ENCODE peak calls at places on chromosomes 1 and 21, in four cellular contexts. O is lower lobe of right lung, A is lung, M is tibial artery. S is an unnamed sample. For H3K4me1 and H3K36me3, the result is how much of the 10 kb centered on the place peaks cover.

GRCh38 chr1:48889088-48889487 is 112.4 kb upstream of the BEND5 start:
- DNase-seq in M (no peak), O (no peak), A (no peak), S (no peak)

GRCh38 chr1:181430015-181430657 is 53.2 kb upstream of the CACNA1E start:
- DNase-seq in O (no peak), M (no peak), A (no peak), S (no peak)

GRCh38 chr1:202237052-202237451 is 43.5 kb downstream of the LGR6 start:
- DNase-seq in O (no peak), A (no peak), M (peak), S (no peak)

GRCh38 chr1:171627020-171627419 is 5.0 kb downstream of the MYOCOS start:
- DNase-seq in M (no peak), O (no peak), A (no peak), S (no peak)

GRCh38 chr1:226809785-226810571 is 60.4 kb upstream of the PSEN2 start:
- DNase-seq in A (no peak), M (no peak), O (no peak), S (no peak)

GRCh38 chr1:21337459-21337930 is 47.2 kb upstream of the ECE1 start:
- DNase-seq in O (no peak), M (no peak), A (no peak), S (no peak)

GRCh38 chr1:94876362-94876761 is 50.5 kb downstream of the CNN3 start:
- DNase-seq in O (no peak), A (no peak), M (no peak), S (no peak)

GRCh38 chr1:110255388-110255787 is 45.3 kb downstream of the KCNC4 start:
- DNase-seq in O (no peak), A (no peak), M (peak), S (no peak)

GRCh38 chr1:38138498-38139233 is 92.1 kb upstream of the POU3F1 start:
- DNase-seq in O (peak), A (peak), M (peak), S (no peak)

GRCh38 chr1:72438270-72438669 is 155.9 kb upstream of the NEGR1 start:
- DNase-seq in M (no peak), O (no peak), A (no peak), S (no peak)

GRCh38 chr1:67148516-67149178 is 13.9 kb upstream of the C1orf141 start:
- DNase-seq in A (no peak), M (no peak), O (no peak), S (no peak)

GRCh38 chr1:111733183-111733995 is 5.8 kb downstream of the INKA2 start:
- DNase-seq in M (no peak), A (peak), O (peak), S (no peak)

GRCh38 chr21:38646213-38646837 is 148.0 kb upstream of the ERG start:
- DNase-seq in M (no peak), O (no peak), A (no peak), S (no peak)

GRCh38 chr1:154829062-154829461 is 41.0 kb downstream of the KCNN3 start:
- DNase-seq in O (no peak), A (no peak), M (no peak), S (no peak)

GRCh38 chr1:85681087-85681486 is 27.1 kb downstream of the ZNHIT6 start:
- DNase-seq in M (no peak), A (no peak), O (no peak), S (no peak)

GRCh38 chr1:5644281-5645134 is 347.7 kb downstream of the NPHP4 start:
- DNase-seq in A (no peak), O (no peak), M (no peak), S (no peak)

GRCh38 chr1:171081220-171081993 is 9.3 kb upstream of the FMO3 start:
- DNase-seq in O (no peak), M (no peak), A (no peak), S (no peak)

GRCh38 chr1:33612877-33613487 is 140.5 kb downstream of the ZSCAN20 start:
- DNase-seq in A (peak), M (no peak), O (no peak), S (no peak)

GRCh38 chr1:227449051-227449450 is 114.3 kb upstream of the ZNF678 start:
- DNase-seq in A (peak), O (no peak), M (no peak), S (no peak)

GRCh38 chr1:53505401-53505800 is 46.2 kb downstream of the DMRTB1 start:
- DNase-seq in A (no peak), O (no peak), M (no peak), S (no peak)

GRCh38 chr1:8962812-8963669 is 17.4 kb downstream of the CA6 start:
- DNase-seq in A (peak), O (peak), M (no peak), S (peak)

GRCh38 chr1:200198247-200198646 is 170.7 kb downstream of the NR5A2 start:
- DNase-seq in A (no peak), O (no peak), M (no peak), S (no peak)

GRCh38 chr1:48870596-48870995 is 93.9 kb upstream of the BEND5 start:
- DNase-seq in A (no peak), O (no peak), M (no peak), S (no peak)

GRCh38 chr1:8903908-8904650 is 25.6 kb upstream of the ENO1 start:
- DNase-seq in A (peak), O (no peak), M (peak), S (no peak)

GRCh38 chr1:218462591-218462990 is 117.5 kb downstream of the TGFB2 start:
- DNase-seq in A (no peak), O (no peak), M (no peak), S (no peak)
- H3K4me1 ChIP-seq in A (under half), O (under half), M (under half), S (under half)

DNA sequence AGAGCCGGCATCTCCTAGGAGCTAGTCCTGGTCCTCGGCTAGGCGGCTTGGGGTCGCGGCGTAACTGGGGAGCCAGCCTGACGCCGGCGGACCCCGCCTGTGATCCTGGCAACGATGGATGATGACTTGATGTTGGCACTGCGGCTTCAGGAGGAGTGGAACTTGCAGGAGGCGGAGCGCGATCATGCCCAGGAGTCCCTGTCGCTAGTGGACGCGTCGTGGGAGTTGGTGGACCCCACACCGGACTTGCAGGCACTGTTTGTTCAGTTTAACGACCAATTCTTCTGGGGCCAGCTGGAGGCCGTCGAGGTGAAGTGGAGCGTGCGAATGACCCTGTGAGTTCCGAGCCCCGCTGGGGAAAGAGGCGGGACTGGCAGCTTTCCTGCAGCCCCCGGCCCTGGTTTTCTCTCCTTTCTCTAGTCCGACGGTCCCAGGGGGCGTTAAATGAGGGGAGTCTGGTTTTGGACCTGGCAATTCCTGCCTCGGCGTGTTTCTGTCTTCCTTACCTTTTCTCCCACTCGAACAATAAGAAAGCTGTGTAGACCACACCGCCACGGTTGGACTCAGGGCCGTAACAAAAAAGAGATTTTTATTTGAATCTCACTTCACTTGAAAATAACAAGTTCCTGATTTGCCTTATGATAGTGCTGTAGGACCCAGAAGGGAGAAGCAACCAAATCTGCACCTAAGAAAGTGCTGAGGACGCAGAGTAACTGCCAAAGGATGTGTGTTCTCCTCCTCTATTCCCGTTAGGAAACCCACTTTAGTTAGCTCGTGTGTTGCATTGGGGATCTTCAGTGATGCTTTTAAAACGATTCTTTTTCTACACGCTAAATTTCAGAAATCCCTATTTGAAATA is at the start of gene SPRTN:
- DNase-seq in O (no peak), A (no peak), M (no peak), S (no peak)
- H3K36me3 ChIP-seq in O (under half), A (under half), M (under half), S (under half)

GRCh38 chr1:203464743-203465142 is 10.9 kb upstream of the PRELP start:
- DNase-seq in A (no peak), O (no peak), M (peak), S (no peak)

GRCh38 chr1:203465146-203465798 is 10.3 kb upstream of the PRELP start:
- DNase-seq in A (no peak), O (no peak), M (peak), S (no peak)

GRCh38 chr1:203470240-203470639 is 5.4 kb upstream of the PRELP start:
- DNase-seq in M (peak), O (no peak), A (no peak), S (no peak)

GRCh38 chr1:203465943-203466342 is 9.7 kb upstream of the PRELP start:
- DNase-seq in M (peak), A (no peak), O (no peak), S (no peak)

GRCh38 chr1:203467550-203467921 is 8.1 kb upstream of the PRELP start:
- DNase-seq in O (peak), A (no peak), M (peak), S (no peak)
- H3K27ac ChIP-seq in O (peak), A (no peak), M (peak), S (no peak)

DNA sequence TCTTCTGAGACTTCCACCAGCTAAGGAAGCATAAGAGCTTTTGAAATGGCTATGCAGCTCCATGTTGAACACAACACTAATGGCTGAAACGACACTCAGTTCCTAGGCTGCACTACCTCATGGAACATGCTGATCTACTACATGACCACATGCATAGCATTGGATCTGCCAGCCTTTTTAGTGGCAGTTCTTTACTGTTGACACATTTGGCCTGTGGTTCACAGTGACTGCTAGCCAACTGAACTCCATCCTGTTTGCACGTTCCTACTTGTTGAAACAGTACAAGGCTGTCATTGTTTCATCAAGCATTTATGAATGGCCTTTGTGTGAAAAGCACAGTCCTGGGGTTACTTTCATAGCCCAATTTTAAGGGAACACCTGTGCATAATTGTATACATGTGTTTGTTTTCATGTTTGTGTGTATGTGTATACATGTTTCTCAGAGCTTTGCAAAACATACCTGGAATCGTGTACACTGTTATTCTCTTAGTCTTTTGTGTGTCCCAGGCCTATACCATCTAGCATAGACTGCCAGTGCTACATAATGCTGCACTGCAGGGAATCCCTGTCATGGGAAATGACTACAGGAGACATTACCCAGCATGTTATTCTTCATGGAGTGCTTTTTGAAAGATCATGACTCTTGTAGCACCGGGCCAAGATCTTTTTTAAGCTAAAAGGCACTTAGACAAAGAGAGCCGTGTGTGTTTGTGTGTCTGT is 179.6 kb upstream of the ESRRG start:
- DNase-seq in O (no peak), M (no peak), A (no peak), S (no peak)
- H3K4me1 ChIP-seq in O (under half), M (under half), A (under half), S (under half)

DNA sequence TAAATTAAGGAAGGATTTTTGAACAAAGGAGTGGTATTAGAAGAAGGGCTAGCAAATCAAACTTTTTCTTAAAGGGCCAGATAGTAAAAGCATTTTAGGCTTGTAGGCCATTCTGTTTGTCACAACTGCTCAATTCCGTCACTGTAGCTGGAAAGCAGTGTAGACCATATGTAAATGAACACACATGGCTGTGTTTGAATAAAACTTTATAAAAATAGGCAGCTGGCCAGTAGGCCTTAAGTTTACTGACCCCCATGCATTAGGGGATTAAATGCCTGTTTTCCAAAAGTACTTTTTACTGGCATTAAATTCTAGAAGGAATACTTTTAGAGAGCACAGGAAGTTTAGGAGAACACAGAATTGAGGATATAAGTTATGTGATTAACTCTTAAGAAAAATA is 8.9 kb downstream of the IVNS1ABP start:
- DNase-seq in M (no peak), O (no peak), A (no peak), S (no peak)
- H3K36me3 ChIP-seq in M (half or more), O (half or more), A (under half), S (half or more)

GRCh38 chr1:2104621-2105427 is 54.6 kb downstream of the PRKCZ start:
- DNase-seq in M (no peak), A (peak), O (peak), S (no peak)
- H3K27ac ChIP-seq in M (no peak), A (peak), O (peak), S (no peak)

GRCh38 chr21:26451014-26451740 is 121.9 kb downstream of the CYYR1 start:
- DNase-seq in A (no peak), O (no peak), M (no peak), S (no peak)
- H3K4me1 ChIP-seq in A (under half), O (under half), M (under half), S (under half)

GRCh38 chr1:185293967-185294542 is 23.0 kb downstream of the IVNS1ABP start:
- DNase-seq in M (no peak), A (no peak), O (no peak), S (no peak)

GRCh38 chr1:185300152-185300551 is 16.9 kb downstream of the IVNS1ABP start:
- DNase-seq in A (no peak), M (no peak), O (no peak), S (no peak)

GRCh38 chr1:185292237-185292636 is 24.8 kb downstream of the IVNS1ABP start:
- DNase-seq in O (peak), M (no peak), A (no peak), S (no peak)

GRCh38 chr1:185297986-185298385 is 19.1 kb downstream of the IVNS1ABP start:
- DNase-seq in A (no peak), O (no peak), M (no peak), S (no peak)
- H3K36me3 ChIP-seq in A (under half), O (half or more), M (half or more), S (half or more)

DNA sequence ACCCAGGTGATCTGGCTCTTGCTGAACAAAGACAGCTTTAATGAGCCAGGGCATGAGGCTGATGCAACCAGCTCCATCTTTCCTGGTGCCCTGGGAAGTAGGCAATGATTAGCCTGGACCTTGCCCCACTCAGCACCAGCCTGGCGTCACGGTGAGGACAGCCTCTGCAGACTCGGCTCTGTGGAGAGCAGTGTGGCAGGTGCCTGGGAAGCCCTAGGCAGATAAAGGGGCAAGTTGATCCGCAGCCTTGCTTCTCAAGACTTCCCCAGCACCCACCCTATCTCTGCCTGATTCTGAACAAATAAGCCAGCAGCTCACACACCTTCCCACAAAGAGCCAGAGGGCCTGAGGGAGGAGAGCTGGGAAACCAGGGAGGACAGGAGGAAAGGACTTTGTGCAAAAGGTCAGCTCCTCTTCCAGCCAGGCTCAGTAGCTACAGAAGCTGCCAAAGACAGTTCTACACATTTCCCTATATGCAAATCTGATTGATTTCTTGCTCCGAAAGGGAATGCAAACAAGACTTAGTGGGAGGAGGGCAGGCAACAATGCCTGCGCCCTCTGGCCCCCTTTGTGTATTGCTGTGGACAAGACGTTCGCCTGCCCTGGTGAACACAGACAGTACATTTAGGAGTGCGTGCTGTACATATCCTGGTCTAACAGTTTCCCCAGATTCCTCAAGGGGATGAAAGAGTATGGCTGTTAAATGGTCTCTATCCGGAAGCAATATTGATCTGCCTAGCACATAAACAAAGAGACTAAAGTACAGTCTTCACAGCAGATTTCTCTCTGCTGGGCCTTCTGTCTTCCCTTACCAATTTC is 63.8 kb downstream of the BCAR3 start:
- DNase-seq in A (no peak), M (no peak), O (no peak), S (no peak)
- H3K27ac ChIP-seq in A (peak), M (peak), O (peak), S (no peak)

S was measured in CD8-positive, alpha-beta memory T cell.